ENCODE peak calls at places on chromosomes 16 and 17, in ten cellular contexts. H is fibroblast of lung; K is left ventricle myocardium inferior; I is MG63; M is adipocyte; N is thoracic aorta; W is gastrocnemius medialis; L is CD8-positive, alpha-beta memory T cell; D is GM12878; R is upper lobe of right lung. J is an unnamed sample.

GRCh38 chr17:19332371-19333131 is 30.0 kb downstream of the B9D1 start:
- DNase-seq in H (no peak), K (no peak), I (no peak), M (no peak), N (no peak), W (no peak), L (no peak), D (no peak), R (peak; percentile 56), J (no peak)

GRCh38 chr16:27264151-27264550 is 4.4 kb downstream of the NSMCE1 start:
- DNase-seq in H (peak; percentile 85), K (no peak), I (peak; percentile 66), M (peak; percentile 64), N (no peak), W (no peak), L (no peak), D (no peak), R (no peak), J (no peak)

GRCh38 chr17:18314059-18314730 is 599 bp downstream of the TOP3A start:
- DNase-seq in H (peak; percentile 12), K (no peak), I (peak; percentile 7), M (peak; percentile 64), N (no peak), W (no peak), L (peak; percentile 16), D (no peak), R (no peak), J (peak; percentile 50)

GRCh38 chr17:6101706-6102105 is 31.5 kb downstream of the WSCD1 start:
- DNase-seq in H (no peak), K (no peak), I (no peak), M (no peak), N (no peak), W (no peak), L (no peak), D (no peak), R (no peak), J (no peak)

GRCh38 chr16:89122322-89122831 is 28.7 kb downstream of the ACSF3 start:
- DNase-seq in H (no peak), K (no peak), I (no peak), M (no peak), N (no peak), W (no peak), L (peak; percentile 83), D (no peak), R (peak; percentile 81), J (no peak)

GRCh38 chr16:62965831-62966230 is 929.6 kb upstream of the CDH8 start:
- DNase-seq in H (peak; percentile 1), K (no peak), I (no peak), M (no peak), N (no peak), W (no peak), L (no peak), D (no peak), R (no peak), J (no peak)

GRCh38 chr17:77371888-77372443 is 231.2 kb downstream of the SEC14L1 start:
- DNase-seq in H (no peak), K (peak; percentile 15), I (no peak), M (no peak), N (no peak), W (no peak), L (no peak), D (no peak), R (peak; percentile 62), J (no peak)

GRCh38 chr16:3953728-3954410 is 73.4 kb upstream of the CREBBP start:
- DNase-seq in H (peak; percentile 52), K (no peak), I (no peak), M (no peak), N (no peak), W (no peak), L (no peak), D (no peak), R (peak; percentile 29), J (no peak)

GRCh38 chr16:68358951-68359350 is 48.1 kb downstream of the PRMT7 start:
- DNase-seq in H (no peak), K (no peak), I (no peak), M (no peak), N (no peak), W (no peak), L (no peak), D (no peak), R (no peak), J (no peak)

GRCh38 chr16:54812229-54812628 is 118.4 kb upstream of the IRX5 start:
- DNase-seq in H (no peak), K (no peak), I (no peak), M (peak; percentile 2), N (no peak), W (no peak), L (no peak), D (no peak), R (no peak), J (peak; percentile 26)

GRCh38 chr16:22240023-22240697 is 34.1 kb downstream of the EEF2K start:
- DNase-seq in H (no peak), K (no peak), I (no peak), M (peak; percentile 88), N (no peak), W (no peak), L (no peak), D (no peak), R (no peak), J (no peak)

GRCh38 chr17:13036776-13037175 is 18.9 kb upstream of the ELAC2 start:
- DNase-seq in H (no peak), K (no peak), I (no peak), M (no peak), N (no peak), W (no peak), L (no peak), D (no peak), R (no peak), J (no peak)

GRCh38 chr16:15506441-15506840 is 72.1 kb downstream of the BMERB1 start:
- DNase-seq in H (no peak), K (no peak), I (no peak), M (no peak), N (no peak), W (no peak), L (no peak), D (no peak), R (no peak), J (no peak)

DNA sequence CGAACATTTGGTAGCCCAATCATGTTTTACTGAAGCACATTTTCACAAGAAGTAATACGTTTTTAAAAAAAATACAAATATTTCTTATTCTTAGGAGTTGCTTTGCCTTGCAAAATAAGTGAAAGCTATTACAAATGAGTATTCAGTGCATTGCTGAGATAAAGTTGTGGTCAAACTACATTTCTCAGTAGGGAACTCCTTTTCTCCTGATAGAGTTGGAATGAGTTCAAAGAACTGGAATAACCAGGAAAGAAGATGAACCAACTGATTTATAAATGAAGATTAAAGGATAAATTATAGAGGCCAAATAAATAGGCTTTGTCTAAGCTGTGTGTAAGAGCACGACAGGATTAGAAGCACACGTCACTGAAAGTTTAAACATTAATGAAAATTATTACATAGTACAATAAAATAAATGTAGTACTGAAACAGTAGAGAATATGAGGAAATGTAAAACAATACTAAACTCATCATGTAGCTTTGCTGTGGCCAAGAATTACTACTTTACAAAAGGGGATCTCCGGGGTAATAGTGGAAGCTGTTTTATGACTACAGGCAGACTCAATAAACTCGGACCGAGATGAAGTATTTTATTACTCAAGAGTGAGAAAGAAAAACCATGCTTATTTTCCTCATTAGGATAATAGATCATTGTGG is 73.6 kb downstream of the KCNJ2 start:
- DNase-seq in H (peak; percentile 74), K (no peak), I (no peak), M (no peak), N (no peak), W (no peak), L (no peak), D (no peak), R (no peak), J (no peak)
- H3K36me3 ChIP-seq in H (no peaks in the 10 kb centered on the region), K (no peaks in the 10 kb centered on the region), I (no peaks in the 10 kb centered on the region), M (no peaks in the 10 kb centered on the region), N (no peaks in the 10 kb centered on the region), W (no peaks in the 10 kb centered on the region), L (no peaks in the 10 kb centered on the region), D (no peaks in the 10 kb centered on the region), R (no peaks in the 10 kb centered on the region), J (no peaks in the 10 kb centered on the region)

DNA sequence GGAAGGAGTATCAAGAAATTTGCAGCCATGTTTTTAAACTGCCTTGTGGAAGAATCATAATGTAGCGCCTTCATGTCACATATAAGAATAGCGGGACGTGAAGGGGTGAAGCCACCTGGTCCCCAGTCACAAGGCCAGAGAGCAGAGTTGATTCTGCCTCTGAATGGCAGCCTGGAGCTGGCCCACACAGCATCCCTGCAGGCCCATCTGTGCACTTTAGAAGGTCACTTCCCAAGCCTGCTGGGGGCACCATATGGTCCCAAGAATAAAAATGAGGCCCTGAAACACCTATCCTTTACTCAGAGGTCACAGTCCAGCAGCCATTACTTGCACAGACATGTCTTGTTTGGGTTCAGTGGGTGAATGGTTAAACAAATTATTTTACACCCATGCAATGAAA is 15.0 kb downstream of the CD300E start:
- DNase-seq in H (no peak), K (no peak), I (no peak), M (no peak), N (no peak), W (no peak), L (no peak), D (no peak), R (no peak), J (no peak)
- H3K27me3 ChIP-seq in H (no peaks in the 10 kb centered on the region), K (peaks cover 61% of the 10 kb centered on the region), I (peaks cover 13% of the 10 kb centered on the region), M (peaks cover 65% of the 10 kb centered on the region), N (no peaks in the 10 kb centered on the region), W (peaks cover 10% of the 10 kb centered on the region), L (peaks cover 5% of the 10 kb centered on the region), D (peaks cover 2% of the 10 kb centered on the region), R (no peaks in the 10 kb centered on the region), J (no peaks in the 10 kb centered on the region)

GRCh38 chr16:84794626-84795025 is 25.2 kb upstream of the CRISPLD2 start:
- DNase-seq in H (no peak), K (no peak), I (no peak), M (no peak), N (no peak), W (no peak), L (no peak), D (no peak), R (no peak), J (no peak)

GRCh38 chr16:84791501-84791900 is 28.3 kb upstream of the CRISPLD2 start:
- DNase-seq in H (no peak), K (no peak), I (no peak), M (no peak), N (no peak), W (no peak), L (no peak), D (no peak), R (no peak), J (no peak)

GRCh38 chr16:84791088-84791487 is 28.7 kb upstream of the CRISPLD2 start:
- DNase-seq in H (peak; percentile 40), K (no peak), I (no peak), M (no peak), N (no peak), W (no peak), L (no peak), D (no peak), R (no peak), J (no peak)

GRCh38 chr16:84800118-84800517 is 19.7 kb upstream of the CRISPLD2 start:
- DNase-seq in H (no peak), K (no peak), I (no peak), M (no peak), N (no peak), W (no peak), L (no peak), D (no peak), R (no peak), J (no peak)

GRCh38 chr16:84795338-84796053 is 24.3 kb upstream of the CRISPLD2 start:
- DNase-seq in H (peak; percentile 83), K (peak; percentile 78), I (no peak), M (peak; percentile 66), N (peak; percentile 47), W (peak; percentile 72), L (no peak), D (no peak), R (no peak), J (no peak)
- H3K4me3 ChIP-seq in H (no peak overlapping the region), K (no peak overlapping the region), I (no peak overlapping the region), M (peak overlapping the region; percentile 60), N (peak overlapping the region; percentile 54), W (no peak overlapping the region), L (no peak overlapping the region), D (no peak overlapping the region), R (no peak overlapping the region), J (no peak overlapping the region)

GRCh38 chr17:2271985-2272702 is 31.4 kb downstream of the SMG6 start:
- DNase-seq in H (no peak), K (no peak), I (no peak), M (no peak), N (no peak), W (no peak), L (no peak), D (no peak), R (no peak), J (no peak)
- H3K36me3 ChIP-seq in H (no peaks in the 10 kb centered on the region), K (peaks cover 58% of the 10 kb centered on the region), I (no peaks in the 10 kb centered on the region), M (peaks cover 17% of the 10 kb centered on the region), N (peaks cover 17% of the 10 kb centered on the region), W (peaks cover 12% of the 10 kb centered on the region), L (no peaks in the 10 kb centered on the region), D (no peaks in the 10 kb centered on the region), R (peaks cover 23% of the 10 kb centered on the region), J (peaks cover 7% of the 10 kb centered on the region)